ENCODE peak calls at places on chromosomes 6 and 20, in eight cellular contexts. X is RWPE1; H is stimulated activated CD8-positive, alpha-beta memory T cell treated with anti-CD3 and anti-CD28 coated beads, Interleukin-7, amount 100 ng/mL, for 1 hour; V is stimulated activated naive CD8-positive, alpha-beta T cell treated with anti-CD3 and anti-CD28 coated beads, Interleukin-15, Interleukin-2, amounts not matched to agents 100 U/mL and 50 U/mL, for 24 hours; M is activated T-helper 1 cell treated with anti-CD3 and anti-CD28 coated beads, Interleukin-2, amount 50 U/mL, for 16 hours; Y is cardiac muscle cell; I is NCI-H2081; S is activated gamma-delta T cell treated with anti-CD3 and anti-CD28 coated beads, Interleukin-2, amount 50 U/mL, for 16 hours. B is an unnamed sample.
A peak's percentile ranks its signal among the peaks of the same experiment; 100 is the strongest.

GRCh38 chr6:127952176-127952575 is 51.3 kb upstream of the THEMIS start:
- DNase-seq in X (no peak), H (no peak), V (no peak), M (no peak), Y (no peak), I (no peak), S (no peak), B (no peak)

GRCh38 chr20:32506721-32507120 is 78.4 kb downstream of the NOL4L start:
- DNase-seq in X (no peak), H (no peak), V (no peak), M (no peak), Y (no peak), I (no peak), S (no peak), B (no peak)

GRCh38 chr6:46876126-46876525 is 45.6 kb downstream of the ADGRF5 start:
- DNase-seq in X (peak; percentile 92), H (no peak), V (no peak), M (no peak), Y (peak; percentile 49), I (peak; percentile 85), S (no peak), B (no peak)

GRCh38 chr20:19947611-19948264 is 69.4 kb upstream of the NAA20 start:
- DNase-seq in X (no peak), H (no peak), V (no peak), M (no peak), Y (peak; percentile 76), I (no peak), S (no peak), B (no peak)

GRCh38 chr20:32252189-32252588 is 25.3 kb upstream of the KIF3B start:
- DNase-seq in X (no peak), H (no peak), V (peak; percentile 92), M (peak; percentile 50), Y (no peak), I (no peak), S (peak; percentile 54), B (no peak)

GRCh38 chr6:125003070-125003469 is 40.8 kb downstream of the RNF217 start:
- DNase-seq in X (no peak), H (no peak), V (no peak), M (no peak), Y (no peak), I (no peak), S (no peak), B (no peak)

GRCh38 chr20:62009322-62009721 is 56.4 kb downstream of the TAF4 start:
- DNase-seq in X (no peak), H (no peak), V (no peak), M (no peak), Y (no peak), I (no peak), S (no peak), B (no peak)

GRCh38 chr6:152267967-152268845 is 369.0 kb downstream of the SYNE1 start:
- DNase-seq in X (peak; percentile 30), H (no peak), V (peak; percentile 15), M (no peak), Y (peak; percentile 41), I (peak; percentile 4), S (no peak), B (no peak)

GRCh38 chr20:41342474-41343464 is 2.1 kb downstream of the LPIN3 start:
- DNase-seq in X (no peak), H (no peak), V (no peak), M (no peak), Y (no peak), I (no peak), S (no peak), B (no peak)

GRCh38 chr6:147132889-147133288 is 71.3 kb upstream of the STXBP5 start:
- DNase-seq in X (no peak), H (no peak), V (no peak), M (no peak), Y (peak; percentile 72), I (no peak), S (no peak), B (no peak)

GRCh38 chr20:47319517-47320252 is 36.8 kb downstream of the ZMYND8 start:
- DNase-seq in X (peak; percentile 89), H (no peak), V (no peak), M (no peak), Y (peak; percentile 96), I (no peak), S (no peak), B (no peak)

GRCh38 chr20:57586370-57586793 is 25.5 kb downstream of the PCK1 start:
- DNase-seq in X (no peak), H (no peak), V (no peak), M (no peak), Y (no peak), I (no peak), S (no peak), B (no peak)

GRCh38 chr6:81265106-81265505 is 487.4 kb downstream of the TENT5A start:
- DNase-seq in X (no peak), H (no peak), V (no peak), M (no peak), Y (peak; percentile 61), I (no peak), S (no peak), B (no peak)

GRCh38 chr6:2509746-2510145 is 241.0 kb downstream of the MYLK4 start:
- DNase-seq in X (no peak), H (no peak), V (no peak), M (no peak), Y (peak; percentile 49), I (no peak), S (no peak), B (no peak)

GRCh38 chr6:145755682-145756081 is 20.4 kb upstream of the EPM2A start:
- DNase-seq in X (no peak), H (no peak), V (no peak), M (no peak), Y (no peak), I (no peak), S (no peak), B (no peak)

GRCh38 chr6:119310486-119311036 is 39.0 kb downstream of the MAN1A1 start:
- DNase-seq in X (no peak), H (no peak), V (no peak), M (no peak), Y (peak; percentile 20), I (no peak), S (no peak), B (no peak)

GRCh38 chr6:147141690-147142308 is 62.4 kb upstream of the STXBP5 start:
- DNase-seq in X (peak; percentile 15), H (no peak), V (no peak), M (no peak), Y (no peak), I (no peak), S (no peak), B (no peak)

GRCh38 chr20:8293791-8294190 is 161.7 kb downstream of the PLCB1 start:
- DNase-seq in X (no peak), H (no peak), V (no peak), M (no peak), Y (no peak), I (no peak), S (no peak), B (no peak)

GRCh38 chr6:134247271-134247833 is 70.6 kb downstream of the SGK1 start:
- DNase-seq in X (no peak), H (peak; percentile 24), V (peak; percentile 68), M (peak; percentile 56), Y (no peak), I (peak; percentile 3), S (peak; percentile 64), B (no peak)

GRCh38 chr6:167291623-167292300 is 647 bp downstream of the UNC93A start:
- DNase-seq in X (no peak), H (no peak), V (no peak), M (no peak), Y (no peak), I (no peak), S (no peak), B (no peak)

GRCh38 chr6:158211273-158212055 is 43.3 kb downstream of the GTF2H5 start:
- DNase-seq in X (no peak), H (no peak), V (no peak), M (no peak), Y (peak; percentile 40), I (no peak), S (no peak), B (no peak)

GRCh38 chr6:43993881-43994523 is 133.2 kb downstream of the MRPL14 start:
- DNase-seq in X (no peak), H (no peak), V (no peak), M (no peak), Y (no peak), I (no peak), S (no peak), B (no peak)

GRCh38 chr6:85041376-85041775 is 277.0 kb upstream of the TBX18 start:
- DNase-seq in X (no peak), H (no peak), V (no peak), M (no peak), Y (peak; percentile 28), I (no peak), S (no peak), B (no peak)